ENCODE peak calls at places on chromosome 19, in seven cellular contexts. R is lower leg skin, I is thoracic aorta, W is progenitor cell of endocrine pancreas, L is retinal pigment epithelial cell, Q is BJ, D is pancreas. P is an unnamed sample.

GRCh38 chr19:52942371-52943133 is 19.3 kb upstream of the ZNF888 start:
- DNase-seq in L (no peak), R (peak; percentile 94), Q (peak; percentile 41), W (peak; percentile 93), D (peak; percentile 92), I (peak; percentile 62), P (peak; percentile 95)

GRCh38 chr19:5718579-5719273 is 1.2 kb downstream of the LONP1 start:
- DNase-seq in L (peak; percentile 30), D (no peak), Q (peak; percentile 69), I (no peak), R (no peak), W (no peak), P (no peak)

GRCh38 chr19:48968179-48968661 is 3.1 kb downstream of the FTL start:
- DNase-seq in R (no peak), Q (no peak), I (no peak), W (no peak), L (no peak), D (no peak), P (no peak)

GRCh38 chr19:449916-450315 is 10.9 kb downstream of the SHC2 start:
- DNase-seq in L (no peak), R (no peak), W (no peak), I (no peak), Q (no peak), D (no peak), P (no peak)

GRCh38 chr19:1206063-1206732 is 620 bp downstream of the STK11 start:
- DNase-seq in W (no peak), I (no peak), D (peak; percentile 22), R (no peak), L (no peak), Q (no peak), P (no peak)

GRCh38 chr19:32022946-32023832 is 322.2 kb upstream of the ZNF507 start:
- DNase-seq in I (no peak), W (no peak), L (no peak), D (no peak), Q (no peak), R (no peak), P (no peak)

GRCh38 chr19:33690461-33691427 is 69.0 kb downstream of the CHST8 start:
- DNase-seq in L (no peak), W (no peak), I (no peak), Q (no peak), D (no peak), R (no peak), P (no peak)

GRCh38 chr19:31538879-31539278 is 189.6 kb upstream of the TSHZ3 start:
- DNase-seq in I (no peak), L (no peak), R (no peak), W (no peak), D (no peak), Q (no peak), P (peak; percentile 43)

GRCh38 chr19:10352764-10353671 is 13.6 kb upstream of the ICAM3 start:
- DNase-seq in Q (no peak), D (no peak), L (no peak), W (peak; percentile 55), I (no peak), R (peak; percentile 22), P (peak; percentile 66)

GRCh38 chr19:34145741-34146202 is 26.5 kb upstream of the LSM14A start:
- DNase-seq in W (peak; percentile 19), I (no peak), Q (no peak), L (no peak), D (no peak), R (peak; percentile 27), P (no peak)

GRCh38 chr19:31415322-31415721 is 66.1 kb upstream of the TSHZ3 start:
- DNase-seq in L (no peak), I (no peak), W (no peak), R (no peak), Q (no peak), D (no peak), P (no peak)

GRCh38 chr19:10505583-10506229 is 2.5 kb upstream of the KEAP1 start:
- DNase-seq in D (peak; percentile 73), L (no peak), W (peak; percentile 55), I (peak; percentile 25), Q (no peak), R (peak; percentile 70), P (peak; percentile 76)

GRCh38 chr19:48271531-48272151 is 1.8 kb downstream of the ZNF114 start:
- DNase-seq in L (no peak), Q (no peak), D (no peak), I (no peak), R (peak; percentile 29), W (peak; percentile 29), P (no peak)

GRCh38 chr19:36489920-36490415 is 607 bp upstream of the ZNF566 start:
- DNase-seq in L (peak; percentile 88), Q (no peak), W (no peak), D (peak; percentile 82), R (no peak), I (peak; percentile 49), P (peak; percentile 86)

GRCh38 chr19:54158812-54159351 is 639 bp downstream of the LENG1 start:
- DNase-seq in L (no peak), W (no peak), R (no peak), I (no peak), Q (no peak), D (no peak), P (no peak)

GRCh38 chr19:10960314-10961072 is at the start of gene SMARCA4:
- DNase-seq in I (peak; percentile 75), Q (peak; percentile 77), D (peak; percentile 95), L (peak; percentile 86), W (peak; percentile 99), R (peak; percentile 94), P (peak; percentile 95)

GRCh38 chr19:6066661-6067646 is 43.3 kb downstream of the RFX2 start:
- DNase-seq in W (peak; percentile 68), I (peak; percentile 96), R (peak; percentile 82), L (peak; percentile 93), Q (peak; percentile 91), D (peak; percentile 91), P (peak; percentile 99)

GRCh38 chr19:1624458-1624857 is 19.2 kb upstream of the UQCR11 start:
- DNase-seq in D (no peak), L (no peak), I (no peak), W (peak; percentile 42), Q (no peak), R (peak; percentile 28), P (no peak)

GRCh38 chr19:3684817-3685410 is 15.4 kb downstream of the PIP5K1C start:
- DNase-seq in D (no peak), W (no peak), L (no peak), I (no peak), Q (no peak), R (no peak), P (no peak)
- TF ChIP-seq CTCF in D (no peak), W (no peak), L (no peak), I (no peak), Q (no peak), R (no peak), P (no peak)

DNA sequence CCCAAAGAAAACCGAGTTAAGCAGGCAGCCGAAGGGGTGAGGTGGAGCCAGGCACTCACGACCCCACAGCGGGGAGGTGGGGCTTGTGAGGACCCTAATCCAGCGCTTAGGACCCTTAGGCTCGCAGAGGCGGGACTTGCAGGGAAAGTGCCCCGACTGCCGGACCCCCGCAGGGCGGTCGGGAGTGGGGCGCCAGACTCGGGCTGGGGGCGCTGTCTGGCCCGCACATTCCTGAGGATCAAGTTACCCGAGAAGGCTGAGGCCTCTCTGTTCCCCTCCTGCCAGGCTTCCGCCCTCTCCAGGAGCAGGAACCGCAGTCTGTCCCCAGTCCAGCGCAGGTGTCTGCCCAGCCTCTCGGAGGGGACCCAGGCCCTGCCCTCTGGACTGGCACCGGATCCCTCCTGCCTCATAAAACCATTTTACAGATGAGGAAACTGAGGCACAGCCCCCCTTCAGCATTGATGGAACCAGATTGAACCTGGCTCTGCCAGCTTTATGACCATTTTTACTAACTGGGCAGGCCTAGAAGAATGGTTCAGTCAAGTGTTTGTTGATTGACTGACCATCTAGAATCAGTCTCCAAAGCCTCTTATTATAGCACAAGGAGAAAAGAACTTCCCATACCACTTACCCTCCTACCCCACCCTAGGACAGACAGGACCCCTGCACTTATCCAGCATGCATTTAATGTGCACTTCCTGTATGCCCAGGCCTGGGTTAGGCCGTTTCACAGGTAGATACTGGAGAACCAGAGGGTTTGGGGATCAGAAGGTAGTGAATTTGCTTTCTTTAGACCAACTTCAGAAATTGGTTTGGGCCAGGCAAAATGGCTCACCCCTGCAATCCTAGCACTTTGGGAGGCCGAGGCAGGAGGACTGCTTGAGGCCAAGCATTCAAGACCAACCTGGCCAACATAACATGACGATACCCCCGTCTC is 6.7 kb upstream of the JUND start:
- DNase-seq in R (no peak), I (no peak), D (no peak), Q (no peak), L (no peak), W (no peak), P (no peak)
- TF ChIP-seq CTCF in R (no peak), I (no peak), D (no peak), Q (peak; percentile 32), L (peak; percentile 27), W (peak; percentile 25), P (no peak)

GRCh38 chr19:2754659-2755447 is 15.0 kb upstream of the SLC39A3 start:
- DNase-seq in R (no peak), D (no peak), W (no peak), I (no peak), L (no peak), Q (no peak), P (no peak)
- TF ChIP-seq CTCF in R (no peak), D (no peak), W (no peak), I (no peak), L (no peak), Q (no peak), P (no peak)

GRCh38 chr19:14471436-14472187 is 3.5 kb downstream of the PTGER1 start:
- DNase-seq in L (no peak), W (no peak), D (no peak), Q (no peak), R (no peak), I (no peak), P (no peak)

GRCh38 chr19:14474827-14475226 is 327 bp downstream of the PTGER1 start:
- DNase-seq in R (no peak), I (no peak), W (no peak), L (no peak), Q (no peak), D (no peak), P (no peak)

GRCh38 chr19:14473915-14474578 is 1.1 kb downstream of the PTGER1 start:
- DNase-seq in D (no peak), L (no peak), R (no peak), Q (no peak), W (no peak), I (no peak), P (no peak)

GRCh38 chr19:14472202-14472961 is 2.8 kb downstream of the PTGER1 start:
- DNase-seq in W (peak; percentile 88), Q (no peak), R (no peak), I (no peak), L (no peak), D (peak; percentile 40), P (no peak)

DNA sequence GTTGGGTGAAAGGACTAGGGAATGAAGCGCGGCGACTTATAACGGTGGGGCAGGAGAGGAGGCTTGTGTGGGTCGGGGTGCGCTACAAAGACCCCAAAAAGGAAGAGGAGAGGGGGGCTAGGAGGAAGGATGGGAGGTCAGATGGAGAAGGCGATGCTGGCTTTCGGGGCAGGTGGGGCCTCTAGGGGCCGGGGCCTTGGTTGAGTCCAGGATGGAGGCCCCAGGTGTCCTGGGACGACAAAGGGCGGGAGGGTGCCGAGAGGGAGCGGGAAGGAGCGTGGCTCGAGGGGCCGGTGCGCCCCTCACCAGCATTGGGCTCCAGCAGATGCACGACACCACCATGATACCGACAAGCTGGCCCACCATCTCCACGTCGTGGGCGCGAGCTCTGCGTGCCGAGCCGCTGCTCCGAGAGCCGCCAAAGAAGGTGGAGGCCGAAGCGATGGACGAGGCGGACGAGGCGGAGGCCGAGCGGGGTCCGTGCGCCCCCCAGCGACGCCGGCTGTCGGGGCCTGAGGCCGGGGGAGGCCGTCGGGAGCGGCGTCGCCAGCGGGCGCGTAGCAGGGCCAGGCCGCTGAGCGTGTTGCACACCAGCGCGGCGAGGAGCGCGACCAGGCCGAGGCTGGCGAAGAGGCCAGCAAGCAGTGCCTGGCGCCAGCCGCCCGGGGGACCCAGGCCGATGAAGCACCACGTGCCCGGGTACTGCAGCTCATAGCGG is 1.9 kb downstream of the PTGER1 start:
- DNase-seq in W (no peak), D (no peak), I (no peak), L (no peak), Q (no peak), R (no peak), P (no peak)
- TF ChIP-seq CTCF in W (no peak), D (no peak), I (no peak), L (no peak), Q (no peak), R (no peak), P (no peak)